ENCODE peak calls at places on chromosome 10, in ten cellular contexts. T is left ventricle myocardium inferior, Y is SJSA1, X is prostate gland, G is GM23338, H is A549, B is Peyer's patch, W is upper lobe of right lung, C is gastrocnemius medialis, S is hepatocyte. Q is an unnamed sample.

GRCh38 chr10:29922226-29922625 is 137.2 kb downstream of the JCAD start:
- DNase-seq in S (no peak), C (no peak), Y (no peak), G (no peak), X (no peak), B (no peak), W (no peak), T (no peak), H (no peak), Q (no peak)

GRCh38 chr10:48603421-48604038 is 1.3 kb downstream of the ARHGAP22 start:
- DNase-seq in T (no peak), Y (peak; percentile 28), G (no peak), C (no peak), H (no peak), S (no peak), X (no peak), W (no peak), B (peak; percentile 30), Q (no peak)

GRCh38 chr10:71431216-71431944 is 34.7 kb downstream of the CDH23 start:
- DNase-seq in G (no peak), H (no peak), B (peak; percentile 38), C (no peak), W (no peak), T (no peak), Y (peak; percentile 28), S (no peak), X (no peak), Q (no peak)

GRCh38 chr10:58701398-58702135 is 188.9 kb downstream of the BICC1 start:
- DNase-seq in C (peak; percentile 14), T (no peak), Y (no peak), G (no peak), B (no peak), S (no peak), H (no peak), W (no peak), X (no peak), Q (peak; percentile 24)

GRCh38 chr10:34430685-34431084 is 384.4 kb downstream of the PARD3 start:
- DNase-seq in C (no peak), G (no peak), B (no peak), S (no peak), H (no peak), T (no peak), W (no peak), Y (no peak), X (no peak), Q (no peak)

GRCh38 chr10:28492556-28492955 is 40.4 kb upstream of the WAC start:
- DNase-seq in H (no peak), T (no peak), S (no peak), C (no peak), Y (no peak), W (no peak), G (no peak), B (no peak), X (no peak), Q (no peak)

GRCh38 chr10:91210435-91210834 is 10.0 kb upstream of the PCGF5 start:
- DNase-seq in C (no peak), H (no peak), S (peak; percentile 21), T (no peak), Y (no peak), G (no peak), B (peak; percentile 92), X (no peak), W (peak; percentile 78), Q (no peak)

GRCh38 chr10:33706746-33707145 is 372.3 kb upstream of the NRP1 start:
- DNase-seq in W (no peak), Y (no peak), C (no peak), B (no peak), H (no peak), G (no peak), S (no peak), T (no peak), X (no peak), Q (no peak)

GRCh38 chr10:1932617-1933016 is 195.3 kb upstream of the ADARB2 start:
- DNase-seq in C (no peak), B (no peak), T (no peak), Y (no peak), S (no peak), X (no peak), G (peak; percentile 43), W (no peak), H (no peak), Q (no peak)

GRCh38 chr10:61452655-61453641 is at the start of gene TMEM26:
- DNase-seq in H (peak; percentile 31), B (peak; percentile 64), Y (no peak), W (no peak), T (peak; percentile 37), G (peak; percentile 86), S (peak; percentile 60), X (peak; percentile 11), C (no peak), Q (peak; percentile 15)

GRCh38 chr10:73083234-73083633 is 13.4 kb downstream of the P4HA1 start:
- DNase-seq in W (no peak), G (no peak), C (no peak), S (no peak), B (no peak), X (no peak), H (no peak), T (no peak), Y (no peak), Q (no peak)

GRCh38 chr10:64617071-64617470 is 1095.9 kb downstream of the REEP3 start:
- DNase-seq in T (no peak), B (no peak), W (no peak), H (no peak), X (no peak), S (peak; percentile 7), C (no peak), G (no peak), Y (no peak), Q (no peak)

GRCh38 chr10:50937230-50937907 is 51.9 kb upstream of the A1CF start:
- DNase-seq in Y (no peak), B (no peak), S (peak; percentile 60), X (no peak), G (peak; percentile 71), T (no peak), H (peak; percentile 8), C (no peak), W (no peak), Q (no peak)

GRCh38 chr10:29980084-29980483 is 79.3 kb downstream of the JCAD start:
- DNase-seq in S (no peak), G (no peak), W (no peak), Y (no peak), X (no peak), C (no peak), T (peak; percentile 64), B (no peak), H (no peak), Q (peak; percentile 45)

GRCh38 chr10:99768430-99769011 is 13.9 kb upstream of the ABCC2 start:
- DNase-seq in C (no peak), S (no peak), H (no peak), X (no peak), W (no peak), Y (no peak), B (no peak), G (no peak), T (no peak), Q (no peak)

GRCh38 chr10:113027574-113028392 is 77.7 kb downstream of the TCF7L2 start:
- DNase-seq in Y (peak; percentile 68), W (no peak), B (no peak), H (no peak), T (no peak), C (no peak), G (peak; percentile 35), S (no peak), X (no peak), Q (no peak)
- H3K4me1 ChIP-seq in Y (peaks cover 58% of the 10 kb centered on the region), W (peaks cover 25% of the 10 kb centered on the region), B (peaks cover 42% of the 10 kb centered on the region), H (peaks cover 55% of the 10 kb centered on the region), T (peaks cover 60% of the 10 kb centered on the region), C (peaks cover 31% of the 10 kb centered on the region), G (peaks cover 42% of the 10 kb centered on the region), S (peaks cover 30% of the 10 kb centered on the region), X (no peaks in the 10 kb centered on the region), Q (peaks cover 36% of the 10 kb centered on the region)

GRCh38 chr10:103691723-103692380 is 163.5 kb downstream of the SH3PXD2A start:
- DNase-seq in B (no peak), X (no peak), T (no peak), S (no peak), Y (no peak), H (no peak), G (peak; percentile 67), W (no peak), C (no peak), Q (no peak)

GRCh38 chr10:103693070-103693811 is 162.1 kb downstream of the SH3PXD2A start:
- DNase-seq in S (peak; percentile 68), C (no peak), H (peak; percentile 40), B (no peak), T (no peak), Y (no peak), X (no peak), W (no peak), G (peak; percentile 44), Q (no peak)

GRCh38 chr10:103692421-103693069 is 162.8 kb downstream of the SH3PXD2A start:
- DNase-seq in S (no peak), X (no peak), T (no peak), C (no peak), B (no peak), H (no peak), G (peak; percentile 70), W (no peak), Y (no peak), Q (no peak)

GRCh38 chr10:103695584-103696005 is 159.8 kb downstream of the SH3PXD2A start:
- DNase-seq in C (peak; percentile 18), W (no peak), B (peak; percentile 83), H (no peak), Y (no peak), X (no peak), S (no peak), T (no peak), G (no peak), Q (no peak)

DNA sequence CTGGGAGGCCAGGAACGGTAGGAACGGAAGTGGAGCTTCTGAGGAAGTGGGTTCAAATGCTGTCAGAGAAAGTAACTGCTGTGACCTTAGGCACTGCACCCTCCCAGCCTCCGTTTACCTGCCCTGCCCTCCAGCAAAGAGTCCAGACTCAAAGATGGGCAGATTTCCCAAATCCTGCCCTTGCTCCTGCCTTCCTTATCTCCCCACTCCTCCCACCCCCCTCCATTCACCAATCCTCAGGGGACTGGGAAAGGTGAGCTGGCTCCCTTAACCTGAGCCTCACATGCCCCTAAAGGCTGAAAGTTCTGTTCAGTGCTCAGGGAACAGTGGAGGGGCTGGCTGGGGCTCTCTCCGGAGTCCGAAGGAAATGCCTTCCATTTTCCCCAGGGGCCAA is 161.6 kb downstream of the SH3PXD2A start:
- DNase-seq in W (no peak), H (no peak), C (no peak), T (no peak), Y (no peak), B (no peak), S (no peak), X (no peak), G (no peak), Q (no peak)
- H3K4me3 ChIP-seq in W (no peak overlapping the region), H (peak overlapping the region; percentile 47), C (no peak overlapping the region), T (peak overlapping the region; percentile 56), Y (no peak overlapping the region), B (no peak overlapping the region), S (no peak overlapping the region), X (no peak overlapping the region), G (peak overlapping the region; percentile 63), Q (peak overlapping the region; percentile 43)

GRCh38 chr10:114683162-114683561 is 25.1 kb upstream of the ABLIM1 start:
- DNase-seq in S (no peak), B (no peak), W (no peak), Y (peak; percentile 67), H (no peak), C (no peak), G (no peak), T (no peak), X (peak; percentile 47), Q (no peak)
- H3K4me1 ChIP-seq in S (peaks cover 50% of the 10 kb centered on the region), B (peaks cover 33% of the 10 kb centered on the region), W (peaks cover 30% of the 10 kb centered on the region), Y (peaks cover 68% of the 10 kb centered on the region), H (peaks cover 80% of the 10 kb centered on the region), C (peaks cover 46% of the 10 kb centered on the region), G (no peaks in the 10 kb centered on the region), T (peaks cover 98% of the 10 kb centered on the region), X (no peaks in the 10 kb centered on the region), Q (peaks cover 66% of the 10 kb centered on the region)

GRCh38 chr10:23172846-23173548 is 19.1 kb upstream of the PTF1A start:
- DNase-seq in C (no peak), S (no peak), G (peak; percentile 81), T (no peak), X (no peak), B (no peak), W (no peak), Y (no peak), H (no peak), Q (no peak)
- H3K4me3 ChIP-seq in C (peak overlapping the region; percentile 37), S (no peak overlapping the region), G (peak overlapping the region; percentile 46), T (peak overlapping the region; percentile 56), X (no peak overlapping the region), B (no peak overlapping the region), W (no peak overlapping the region), Y (no peak overlapping the region), H (no peak overlapping the region), Q (peak overlapping the region; percentile 37)